ENCODE peak calls at places on chromosomes 16 and 17, in four cellular contexts. R, Y, K and N are unnamed samples.

GRCh38 chr17:46832945-46833839 is 14.7 kb upstream of the WNT3 start:
- DNase-seq in Y (no peak), K (peak), R (no peak), N (no peak)

GRCh38 chr16:66205287-66206167 is 161.0 kb upstream of the CDH5 start:
- DNase-seq in K (no peak), R (no peak), Y (no peak), N (no peak)

GRCh38 chr16:52069866-52070265 is 477.1 kb downstream of the TOX3 start:
- DNase-seq in R (peak), K (peak), Y (no peak), N (no peak)

GRCh38 chr17:47257651-47258339 is 4.2 kb downstream of the ITGB3 start:
- DNase-seq in Y (no peak), R (no peak), K (no peak), N (no peak)

GRCh38 chr17:72724375-72724774 is 368.1 kb downstream of the SLC39A11 start:
- DNase-seq in Y (no peak), R (no peak), K (no peak), N (no peak)

GRCh38 chr17:58344791-58345157 is 7.2 kb downstream of the SUPT4H1 start:
- DNase-seq in Y (no peak), K (no peak), R (no peak), N (no peak)

GRCh38 chr16:5448798-5449197 is 351.2 kb upstream of the EEF2KMT start:
- DNase-seq in K (no peak), Y (no peak), R (no peak), N (no peak)

GRCh38 chr16:16042076-16042475 is 92.7 kb downstream of the ABCC1 start:
- DNase-seq in K (no peak), Y (no peak), R (no peak), N (no peak)

GRCh38 chr17:2602597-2603017 is 9.2 kb downstream of the PAFAH1B1 start:
- DNase-seq in K (peak), R (peak), Y (no peak), N (no peak)

GRCh38 chr17:82536220-82537201 is 17.0 kb downstream of the FOXK2 start:
- DNase-seq in R (no peak), Y (no peak), K (no peak), N (no peak)

GRCh38 chr16:89418352-89418751 is 72.0 kb downstream of the ANKRD11 start:
- DNase-seq in K (peak), R (no peak), Y (no peak), N (no peak)

GRCh38 chr17:8698142-8699050 is 46.2 kb downstream of the CCDC42 start:
- DNase-seq in Y (peak), K (no peak), R (no peak), N (no peak)

GRCh38 chr17:11618861-11619566 is 20.7 kb downstream of the DNAH9 start:
- DNase-seq in Y (no peak), R (peak), K (peak), N (no peak)

GRCh38 chr16:89374393-89374948 is 115.9 kb downstream of the ANKRD11 start:
- DNase-seq in R (peak), Y (no peak), K (no peak), N (peak)

GRCh38 chr17:40909755-40910154 is 24.7 kb upstream of the KRT20 start:
- DNase-seq in R (no peak), Y (no peak), K (peak), N (no peak)

GRCh38 chr17:1714980-1715802 is 5.0 kb upstream of the TLCD2 start:
- DNase-seq in Y (peak), R (peak), K (peak), N (peak)

GRCh38 chr17:68794636-68795503 is 160.3 kb downstream of the ABCA8 start:
- DNase-seq in K (peak), Y (no peak), R (no peak), N (no peak)

GRCh38 chr17:19533718-19534561 is at the start of gene SLC47A1:
- DNase-seq in K (peak), Y (no peak), R (peak), N (peak)

GRCh38 chr17:79739148-79740062 is 8.7 kb downstream of the ENPP7 start:
- DNase-seq in R (no peak), K (peak), Y (peak), N (no peak)

GRCh38 chr17:303161-303560 is 49.4 kb downstream of the RPH3AL start:
- DNase-seq in K (no peak), Y (no peak), R (no peak), N (no peak)

GRCh38 chr17:81322271-81323082 is 27.4 kb upstream of the SLC38A10 start:
- DNase-seq in Y (peak), R (peak), K (peak), N (peak)

GRCh38 chr17:50865868-50866260 is 290 bp downstream of the TOB1 start:
- DNase-seq in K (no peak), Y (peak), R (no peak), N (no peak)
- TF ChIP-seq HMGXB4 in K (no peak), Y (peak), R (no peak), N (no peak)

GRCh38 chr16:78192734-78193133 is 93.3 kb downstream of the WWOX start:
- DNase-seq in K (no peak), Y (no peak), R (no peak), N (no peak)
- TF ChIP-seq HMGXB4 in K (no peak), Y (no peak), R (no peak), N (no peak)

DNA sequence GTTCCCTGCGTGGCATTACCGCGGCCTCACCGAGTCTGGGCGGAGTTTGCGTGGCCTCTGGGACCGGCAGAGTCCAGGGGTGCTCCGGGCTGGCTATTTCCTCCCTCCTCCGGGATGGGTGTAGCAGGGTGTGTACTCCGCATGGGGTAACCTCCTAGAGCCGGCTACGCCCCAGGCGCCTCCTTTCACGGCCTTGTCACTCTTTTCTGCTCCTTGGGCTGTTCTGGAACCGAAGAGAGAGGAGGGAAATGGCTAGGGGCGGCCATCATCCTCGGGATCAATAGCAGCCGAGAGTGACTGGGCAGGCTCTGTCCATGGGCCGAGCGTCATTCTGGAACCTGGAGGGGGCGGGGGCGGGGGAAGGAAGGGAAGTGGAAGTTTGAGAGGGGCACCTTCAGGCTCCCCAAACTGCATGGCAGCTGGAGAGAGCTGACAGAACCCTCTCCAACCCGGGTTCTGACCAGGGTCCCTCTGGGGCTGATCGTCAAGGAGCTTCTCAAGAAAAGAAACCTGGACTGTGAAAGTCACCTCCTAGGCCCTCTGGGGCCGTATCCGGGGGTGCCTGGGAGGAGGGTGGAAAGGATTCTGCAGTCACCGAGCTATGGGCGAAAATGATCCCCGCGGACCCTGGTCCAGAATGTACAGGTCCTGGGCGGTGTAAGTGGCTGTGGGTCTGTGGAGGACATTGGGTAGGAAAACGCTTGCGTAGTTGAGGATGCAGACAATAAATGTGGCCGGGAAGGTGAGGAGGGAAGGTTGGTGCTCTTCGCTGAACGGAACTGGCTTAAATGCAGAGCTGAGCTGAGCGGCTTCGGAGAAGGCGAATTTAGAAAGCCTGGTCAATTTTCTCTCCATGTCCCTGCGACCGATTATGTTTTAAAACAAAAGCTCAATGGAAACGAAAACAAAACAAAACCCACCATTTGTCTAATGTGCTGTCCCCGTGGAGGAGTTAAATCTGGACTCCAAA is 3.8 kb upstream of the LHX1 start:
- DNase-seq in R (no peak), Y (no peak), K (no peak), N (no peak)
- TF ChIP-seq HMGXB4 in R (no peak), Y (no peak), K (no peak), N (no peak)

GRCh38 chr16:50445603-50446250 is 76.9 kb upstream of the BRD7 start:
- DNase-seq in Y (no peak), K (no peak), R (no peak), N (no peak)
- TF ChIP-seq HMGXB4 in Y (no peak), K (no peak), R (no peak), N (no peak)

DNA sequence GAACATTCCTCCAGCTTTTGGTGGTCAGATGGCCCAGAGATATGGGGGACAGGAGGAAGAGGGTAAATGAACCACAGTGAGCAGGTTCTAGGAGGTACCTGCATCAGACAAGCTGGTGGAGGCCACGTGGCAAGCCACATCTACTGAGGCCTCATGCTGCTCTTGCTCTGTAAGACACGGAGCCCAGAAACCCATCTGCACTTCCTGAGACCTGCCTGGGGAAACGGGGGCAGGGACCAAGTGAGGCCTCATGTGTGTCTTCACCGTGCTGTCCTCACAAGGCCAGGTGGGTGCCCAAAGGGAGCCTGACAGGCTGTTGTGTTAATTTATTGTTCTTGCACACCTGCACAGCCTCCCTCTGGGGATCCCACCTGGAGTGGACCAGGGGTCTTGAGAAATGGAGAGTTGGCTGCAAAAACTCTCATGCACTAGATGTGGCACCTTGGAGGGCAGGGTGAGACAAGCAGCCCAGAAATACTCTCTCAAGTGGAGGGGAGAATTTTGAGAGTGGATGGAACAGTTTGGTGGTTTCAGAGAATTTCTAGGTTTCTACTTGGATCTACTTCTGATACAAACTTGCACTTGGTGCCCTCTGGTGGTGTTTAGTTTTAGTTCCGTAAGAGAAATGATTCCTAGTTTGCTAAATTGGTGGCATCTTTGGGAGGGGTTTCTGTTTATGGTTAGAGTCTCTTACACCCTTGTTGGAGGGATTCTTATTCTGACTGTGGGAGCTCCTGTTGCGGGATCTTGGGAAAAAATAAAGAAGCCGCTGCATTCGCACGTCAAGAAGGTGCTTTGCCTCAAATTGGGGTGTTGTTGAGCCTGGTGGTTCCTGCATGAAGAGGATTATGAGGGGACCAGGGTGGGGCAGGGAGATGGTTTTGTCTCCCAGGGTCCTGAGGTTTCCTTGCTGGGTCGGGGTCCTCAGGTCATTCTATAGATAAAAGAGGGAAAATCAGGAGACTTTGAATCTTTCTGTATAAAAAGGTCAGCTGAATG is 47.5 kb downstream of the SLC6A2 start:
- DNase-seq in Y (peak), R (peak), K (peak), N (no peak)
- TF ChIP-seq HMGXB4 in Y (no peak), R (no peak), K (no peak), N (no peak)

DNA sequence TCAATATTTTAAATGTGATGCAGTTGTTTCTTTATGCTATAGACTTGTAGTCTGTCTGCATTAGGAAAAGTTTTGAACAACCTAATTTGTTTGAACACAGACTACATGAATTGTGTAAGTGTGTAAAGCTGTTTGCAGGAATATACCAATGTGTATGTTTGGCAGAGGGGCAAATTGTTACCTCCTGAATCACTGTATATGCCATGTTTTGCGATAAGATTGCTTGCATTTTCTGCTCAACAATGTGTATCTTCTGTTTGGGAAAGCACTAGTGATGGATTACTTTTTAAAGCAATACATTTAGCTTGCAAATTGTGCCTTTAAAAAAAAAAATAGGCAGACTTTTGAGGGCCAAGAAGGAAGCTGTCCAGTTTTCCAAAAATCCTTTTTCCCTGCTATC is 14.6 kb downstream of the RBBP6 start:
- DNase-seq in R (no peak), Y (no peak), K (no peak), N (no peak)
- TF ChIP-seq HMGXB4 in R (no peak), Y (no peak), K (no peak), N (no peak)

GRCh38 chr17:45093444-45094110 is 32.5 kb downstream of the NMT1 start:
- DNase-seq in R (no peak), K (no peak), Y (no peak), N (no peak)
- TF ChIP-seq HMGXB4 in R (no peak), K (no peak), Y (no peak), N (no peak)